ENCODE peak calls at places on chromosomes 7 and 10, in five cellular contexts. H is thoracic aorta, R is lower lobe of right lung, N is ascending aorta, M is tibial nerve. J is an unnamed sample. For H3K4me1 and H3K36me3, the result is how much of the 10 kb centered on the place peaks cover.

GRCh38 chr7:107972075-107972482 is 30.9 kb downstream of the LAMB1 start:
- DNase-seq in H (no peak), N (no peak), M (no peak), R (no peak), J (no peak)

GRCh38 chr7:115499966-115500365 is 530.6 kb downstream of the TFEC start:
- DNase-seq in R (no peak), H (no peak), M (no peak), N (no peak), J (no peak)

GRCh38 chr10:5549462-5550249 is 24.9 kb downstream of the CALML3 start:
- DNase-seq in H (no peak), R (peak), N (no peak), M (no peak), J (no peak)

GRCh38 chr10:114427124-114427852 is 23.0 kb upstream of the AFAP1L2 start:
- DNase-seq in R (no peak), N (no peak), H (no peak), M (no peak), J (no peak)

GRCh38 chr10:96716396-96716795 is 3.9 kb downstream of the PIK3AP1 start:
- DNase-seq in M (no peak), H (no peak), R (no peak), N (no peak), J (no peak)

GRCh38 chr10:58637372-58637771 is 124.7 kb downstream of the BICC1 start:
- DNase-seq in M (no peak), H (no peak), R (no peak), N (no peak), J (no peak)

GRCh38 chr10:35640951-35641429 is 1.1 kb downstream of the FZD8 start:
- DNase-seq in N (peak), R (peak), M (no peak), H (no peak), J (peak)

GRCh38 chr10:63922714-63923317 is 401.6 kb downstream of the REEP3 start:
- DNase-seq in H (no peak), N (no peak), M (no peak), R (no peak), J (no peak)

GRCh38 chr10:19532411-19532810 is 283.8 kb upstream of the PLXDC2 start:
- DNase-seq in H (no peak), M (no peak), N (no peak), R (no peak), J (no peak)

GRCh38 chr10:48739141-48739540 is 54.5 kb downstream of the WDFY4 start:
- DNase-seq in M (no peak), H (no peak), R (no peak), N (no peak), J (no peak)

GRCh38 chr10:50318129-50318528 is 66.8 kb upstream of the ASAH2 start:
- DNase-seq in M (no peak), H (no peak), N (no peak), R (no peak), J (no peak)

GRCh38 chr10:74593470-74593869 is 232.9 kb upstream of the KAT6B start:
- DNase-seq in N (no peak), R (no peak), M (no peak), H (no peak), J (no peak)

GRCh38 chr10:113273151-113273876 is 279.5 kb upstream of the HABP2 start:
- DNase-seq in M (peak), R (peak), N (peak), H (no peak), J (no peak)

GRCh38 chr7:75971961-75972763 is 22.2 kb downstream of the TMEM120A start:
- DNase-seq in R (peak), N (peak), H (no peak), M (no peak), J (no peak)

GRCh38 chr10:15144788-15145187 is 23.7 kb downstream of the NMT2 start:
- DNase-seq in H (no peak), M (no peak), N (no peak), R (no peak), J (no peak)

GRCh38 chr10:6894405-6894804 is 314.3 kb upstream of the PRKCQ start:
- DNase-seq in R (no peak), M (no peak), H (no peak), N (no peak), J (no peak)

GRCh38 chr10:131109746-131110145 is 201.8 kb downstream of the TCERG1L start:
- DNase-seq in R (no peak), M (no peak), N (no peak), H (no peak), J (no peak)

GRCh38 chr10:60517805-60518204 is 128.1 kb upstream of the ANK3 start:
- DNase-seq in H (no peak), N (no peak), R (no peak), M (no peak), J (no peak)

GRCh38 chr10:62043493-62043938 is 142.0 kb downstream of the ARID5B start:
- DNase-seq in R (no peak), H (no peak), N (no peak), M (no peak), J (no peak)

GRCh38 chr10:19941206-19941880 is 125.1 kb downstream of the PLXDC2 start:
- DNase-seq in R (no peak), H (no peak), N (no peak), M (no peak), J (no peak)

GRCh38 chr7:51161937-51162336 is 154.7 kb downstream of the COBL start:
- DNase-seq in N (no peak), M (no peak), R (no peak), H (no peak), J (no peak)

GRCh38 chr10:121065330-121065729 is 214.2 kb downstream of the WDR11 start:
- DNase-seq in N (no peak), M (no peak), H (no peak), R (no peak), J (no peak)

GRCh38 chr7:134730359-134730758 is 49.1 kb upstream of the CALD1 start:
- DNase-seq in H (no peak), R (no peak), N (no peak), M (no peak), J (no peak)

GRCh38 chr10:112227331-112227961 is 43.9 kb upstream of the GPAM start:
- DNase-seq in R (peak), H (no peak), N (no peak), M (no peak), J (no peak)

GRCh38 chr10:49585387-49585786 is 24.7 kb upstream of the SLC18A3 start:
- DNase-seq in N (no peak), R (no peak), H (no peak), M (no peak), J (no peak)

GRCh38 chr7:117837841-117838240 is 35.4 kb downstream of the CTTNBP2 start:
- DNase-seq in R (no peak), M (no peak), N (no peak), H (no peak), J (no peak)

GRCh38 chr10:36606234-36606839 is 519.1 kb upstream of the ANKRD30A start:
- DNase-seq in R (no peak), H (no peak), N (no peak), M (no peak), J (no peak)

GRCh38 chr7:106570948-106571418 is 90.0 kb downstream of the CCDC71L start:
- DNase-seq in R (no peak), M (no peak), H (no peak), N (no peak), J (no peak)

GRCh38 chr10:71344154-71344915 is 25.3 kb downstream of the SLC29A3 start:
- DNase-seq in M (no peak), N (no peak), H (no peak), R (no peak), J (no peak)

GRCh38 chr7:146115665-146116451 is 743 bp upstream of the CNTNAP2 start:
- DNase-seq in N (no peak), M (no peak), R (peak), H (no peak), J (no peak)

GRCh38 chr7:117755136-117755535 is 118.1 kb downstream of the CTTNBP2 start:
- DNase-seq in M (no peak), H (no peak), N (no peak), R (no peak), J (no peak)

GRCh38 chr10:47406870-47407648 is 23.0 kb upstream of the ZNF488 start:
- DNase-seq in M (no peak), H (no peak), R (no peak), N (no peak), J (no peak)

GRCh38 chr7:129609666-129610065 is 1.9 kb upstream of the NRF1 start:
- DNase-seq in N (no peak), R (no peak), H (no peak), M (no peak), J (no peak)

GRCh38 chr10:44962870-44963738 is 3.5 kb downstream of the RASSF4 start:
- DNase-seq in M (no peak), N (no peak), R (no peak), H (no peak), J (no peak)

GRCh38 chr10:44961231-44961571 is 1.6 kb downstream of the RASSF4 start:
- DNase-seq in N (no peak), M (peak), H (no peak), R (no peak), J (no peak)

GRCh38 chr10:44960482-44961230 is 1.1 kb downstream of the RASSF4 start:
- DNase-seq in H (no peak), M (peak), R (no peak), N (no peak), J (no peak)

GRCh38 chr10:44963772-44964633 is 4.4 kb downstream of the RASSF4 start:
- DNase-seq in H (no peak), R (peak), N (peak), M (peak), J (no peak)

GRCh38 chr10:44961931-44962750 is 2.5 kb downstream of the RASSF4 start:
- DNase-seq in M (no peak), R (no peak), H (no peak), N (no peak), J (no peak)
- H3K4me1 ChIP-seq in M (under half), R (half or more), H (under half), N (under half), J (under half)

DNA sequence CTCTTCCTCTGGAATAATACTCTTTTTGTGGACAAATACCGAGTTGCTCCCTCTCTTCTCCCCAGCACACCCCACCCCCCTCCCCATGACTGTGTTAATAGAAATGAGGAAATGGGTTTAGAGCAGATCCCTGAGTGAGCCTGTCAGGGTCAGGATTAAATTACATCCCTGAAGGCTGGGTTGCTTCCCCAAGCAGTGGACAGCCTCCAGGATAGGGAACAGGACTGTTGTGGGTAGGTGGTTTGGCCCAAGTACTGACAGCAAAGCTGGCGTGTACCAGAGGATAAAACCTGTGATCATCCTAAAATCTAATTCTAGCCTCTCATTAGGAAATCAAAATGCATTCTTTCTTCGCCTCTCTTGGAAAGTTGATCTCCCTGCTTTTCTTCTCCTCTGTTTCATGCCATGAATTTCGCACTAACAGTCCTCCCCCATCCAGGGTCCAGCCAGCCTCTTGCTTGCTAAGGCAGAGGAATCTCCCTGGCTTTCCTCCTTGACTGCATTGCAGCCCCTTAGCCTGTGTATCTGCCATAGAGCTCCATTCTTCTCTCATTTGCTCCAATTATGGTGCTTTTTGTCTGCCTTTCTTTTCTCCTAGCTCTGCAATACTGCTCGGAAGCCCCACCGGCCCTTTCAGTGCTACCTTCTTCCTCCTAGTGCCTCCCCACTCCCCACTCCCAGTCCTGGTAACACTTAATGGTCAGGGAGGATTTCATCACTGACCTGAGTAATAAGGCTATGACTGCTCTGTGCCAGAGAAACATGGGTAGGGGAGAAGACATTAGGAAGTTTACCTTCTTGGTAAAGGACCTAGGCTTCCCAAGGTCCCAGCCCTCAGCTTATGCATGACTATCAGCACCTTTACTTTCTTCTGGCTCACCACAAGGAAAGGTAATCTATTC is 8.4 kb downstream of the LRRC4 start:
- DNase-seq in R (no peak), N (no peak), M (no peak), H (no peak), J (no peak)
- H3K36me3 ChIP-seq in R (under half), N (under half), M (under half), H (under half), J (under half)

DNA sequence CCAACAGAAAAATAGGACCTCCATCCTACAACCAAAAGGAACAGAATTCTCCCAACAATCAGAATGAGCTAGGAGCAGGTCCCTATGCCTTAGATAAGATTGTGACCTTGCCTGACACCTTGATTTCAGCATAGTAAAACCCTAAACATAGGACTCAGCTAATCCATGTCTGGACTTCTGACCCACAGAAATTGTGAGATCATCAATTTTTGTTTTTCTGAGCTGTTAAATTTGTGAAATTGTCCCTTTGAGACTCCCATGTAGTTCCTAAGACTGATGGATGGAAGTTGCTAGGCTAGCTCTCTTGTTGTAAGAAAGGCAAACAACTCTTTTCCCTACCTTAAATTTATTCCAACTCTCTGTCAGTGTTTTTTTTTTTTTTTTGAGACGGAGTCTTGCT is 244.2 kb downstream of the EXOC4 start:
- DNase-seq in N (no peak), M (no peak), H (no peak), R (no peak), J (no peak)
- H3K4me3 ChIP-seq in N (no peak), M (no peak), H (no peak), R (no peak), J (no peak)

GRCh38 chr10:23200586-23200985 is 8.5 kb downstream of the PTF1A start:
- DNase-seq in R (no peak), H (no peak), N (no peak), M (no peak), J (no peak)
- H3K4me1 ChIP-seq in R (under half), H (under half), N (under half), M (under half), J (under half)

J was measured in effector memory CD4-positive, alpha-beta T cell.